ENCODE peak calls at places on chromosomes 2 and 18, in nine cellular contexts. F is iPS-NIHi11; H is activated effector memory CD4-positive, alpha-beta T cell treated with anti-CD3 and anti-CD28 coated beads, Interleukin-2, amount 50 U/mL, for 16 hours; E is left ventricle myocardium superior; C is NCI-H2029; O is smooth muscle cell of the brain vasculature; S is stimulated activated CD8-positive, alpha-beta memory T cell treated with anti-CD3 and anti-CD28 coated beads, Interleukin-7, amount 100 ng/mL, for 4 hours; N is lower leg skin; I is left lobe of liver. M is an unnamed sample.

GRCh38 chr2:144675331-144675730 is 155.4 kb upstream of the ZEB2 start:
- DNase-seq in F (no peak), H (no peak), E (no peak), C (no peak), O (no peak), S (no peak), N (no peak), I (no peak), M (no peak)

GRCh38 chr18:39841133-39842041 is 2113.6 kb upstream of the PIK3C3 start:
- DNase-seq in F (peak; percentile 74), H (no peak), E (peak; percentile 50), C (peak; percentile 67), O (peak; percentile 81), S (no peak), N (peak; percentile 21), I (no peak), M (peak; percentile 90)

GRCh38 chr2:94997981-94998920 is 27.3 kb upstream of the MAL start:
- DNase-seq in F (no peak), H (peak; percentile 54), E (no peak), C (no peak), O (no peak), S (no peak), N (no peak), I (no peak), M (peak; percentile 62)

GRCh38 chr2:29596584-29596983 is 324.8 kb downstream of the ALK start:
- DNase-seq in F (no peak), H (no peak), E (peak; percentile 62), C (no peak), O (no peak), S (no peak), N (no peak), I (no peak), M (no peak)

GRCh38 chr2:16487686-16488085 is 177.9 kb downstream of the CYRIA start:
- DNase-seq in F (peak; percentile 46), H (no peak), E (no peak), C (no peak), O (peak; percentile 7), S (no peak), N (no peak), I (peak; percentile 49), M (peak; percentile 39)

GRCh38 chr2:157838442-157839161 is 37.5 kb downstream of the ACVR1 start:
- DNase-seq in F (peak; percentile 35), H (no peak), E (peak; percentile 44), C (peak; percentile 83), O (peak; percentile 65), S (no peak), N (peak; percentile 48), I (peak; percentile 64), M (peak; percentile 38)

GRCh38 chr2:24454258-24454657 is 36.8 kb upstream of the NCOA1 start:
- DNase-seq in F (no peak), H (no peak), E (no peak), C (no peak), O (no peak), S (no peak), N (no peak), I (no peak), M (no peak)

GRCh38 chr2:194252127-194252526 is 1404.9 kb upstream of the SLC39A10 start:
- DNase-seq in F (no peak), H (no peak), E (no peak), C (no peak), O (no peak), S (no peak), N (no peak), I (no peak), M (peak; percentile 27)

GRCh38 chr18:44893045-44893706 is 212.5 kb downstream of the SETBP1 start:
- DNase-seq in F (no peak), H (no peak), E (no peak), C (no peak), O (no peak), S (no peak), N (no peak), I (no peak), M (no peak)

GRCh38 chr18:32378705-32379104 is 92.0 kb downstream of the GAREM1 start:
- DNase-seq in F (no peak), H (no peak), E (no peak), C (peak; percentile 94), O (no peak), S (no peak), N (no peak), I (peak; percentile 73), M (no peak)

GRCh38 chr2:135667045-135667444 is 74.6 kb upstream of the UBXN4 start:
- DNase-seq in F (peak; percentile 11), H (no peak), E (no peak), C (no peak), O (peak; percentile 17), S (no peak), N (no peak), I (no peak), M (peak; percentile 19)

GRCh38 chr2:147945660-147946059 is 74.9 kb downstream of the ORC4 start:
- DNase-seq in F (peak; percentile 17), H (no peak), E (no peak), C (no peak), O (no peak), S (no peak), N (no peak), I (no peak), M (peak; percentile 32)

GRCh38 chr2:168920504-168921157 is 19.5 kb downstream of the G6PC2 start:
- DNase-seq in F (peak; percentile 33), H (no peak), E (no peak), C (peak; percentile 13), O (peak; percentile 24), S (no peak), N (no peak), I (no peak), M (peak; percentile 65)

GRCh38 chr2:111100765-111101162 is 19.9 kb upstream of the BCL2L11 start:
- DNase-seq in F (no peak), H (no peak), E (no peak), C (no peak), O (no peak), S (no peak), N (no peak), I (no peak), M (peak; percentile 5)

GRCh38 chr2:185012643-185013042 is 414.3 kb downstream of the ZNF804A start:
- DNase-seq in F (no peak), H (no peak), E (no peak), C (no peak), O (no peak), S (no peak), N (no peak), I (no peak), M (peak; percentile 43)

GRCh38 chr2:13413989-13414388 is 697.3 kb downstream of the TRIB2 start:
- DNase-seq in F (no peak), H (no peak), E (no peak), C (no peak), O (no peak), S (no peak), N (no peak), I (no peak), M (peak; percentile 58)

GRCh38 chr2:212595036-212595654 is 56.5 kb upstream of the ERBB4 start:
- DNase-seq in F (no peak), H (no peak), E (no peak), C (no peak), O (no peak), S (no peak), N (no peak), I (no peak), M (peak; percentile 19)

GRCh38 chr18:37930640-37931039 is 365.0 kb upstream of the CELF4 start:
- DNase-seq in F (no peak), H (no peak), E (no peak), C (no peak), O (no peak), S (no peak), N (no peak), I (no peak), M (no peak)

GRCh38 chr18:25516121-25516520 is 164.2 kb upstream of the ZNF521 start:
- DNase-seq in F (no peak), H (no peak), E (no peak), C (no peak), O (no peak), S (no peak), N (no peak), I (no peak), M (no peak)

GRCh38 chr2:133532919-133533318 is 35.3 kb downstream of the NCKAP5 start:
- DNase-seq in F (no peak), H (no peak), E (no peak), C (no peak), O (no peak), S (no peak), N (no peak), I (no peak), M (no peak)

GRCh38 chr2:111044066-111044465 is 76.6 kb upstream of the BCL2L11 start:
- DNase-seq in F (no peak), H (no peak), E (no peak), C (no peak), O (no peak), S (no peak), N (no peak), I (no peak), M (no peak)

GRCh38 chr2:234874347-234875046 is 77.3 kb upstream of the SH3BP4 start:
- DNase-seq in F (no peak), H (no peak), E (no peak), C (no peak), O (no peak), S (no peak), N (no peak), I (no peak), M (no peak)

GRCh38 chr2:68806511-68807109 is 64.6 kb downstream of the BMP10 start:
- DNase-seq in F (no peak), H (no peak), E (no peak), C (no peak), O (no peak), S (no peak), N (no peak), I (no peak), M (no peak)

GRCh38 chr2:57373530-57373929 is 673.1 kb upstream of the VRK2 start:
- DNase-seq in F (no peak), H (no peak), E (no peak), C (no peak), O (no peak), S (no peak), N (no peak), I (no peak), M (no peak)

GRCh38 chr2:132038179-132038882 is 123.4 kb downstream of the ANKRD30BL start:
- DNase-seq in F (peak; percentile 3), H (no peak), E (no peak), C (no peak), O (no peak), S (no peak), N (no peak), I (no peak), M (peak; percentile 49)

GRCh38 chr2:128608911-128609880 is 290.5 kb upstream of the HS6ST1 start:
- DNase-seq in F (no peak), H (peak; percentile 53), E (no peak), C (no peak), O (no peak), S (no peak), N (no peak), I (no peak), M (no peak)

GRCh38 chr18:49185636-49186035 is 234.9 kb upstream of the SMAD7 start:
- DNase-seq in F (no peak), H (no peak), E (no peak), C (no peak), O (no peak), S (no peak), N (no peak), I (no peak), M (no peak)